ENCODE peak calls at places on chromosomes 2 and 18, in nine cellular contexts. R is hypothalamus; S is spleen; Q is stimulated activated naive B cell treated with anti-CD40 and anti-IgM and Interleukin-4, amounts not matched to agents 10 μg/mL and 1 μg/mL and 100 μg/mL, for 72 hours; Y is GM03348; G is stimulated activated CD4-positive, alpha-beta T cell treated with anti-CD3 and anti-CD28 coated beads, Interleukin-12 subunit alpha, Interleukin-12 subunit beta, amount 100 ng/mL, for 4 hours; E is A549; B is HTR-8/SVneo; W is putamen. D is an unnamed sample.
A peak's percentile ranks its signal among the peaks of the same experiment; 100 is the strongest.

GRCh38 chr2:113077921-113078320 is 10.2 kb downstream of the IL1F10 start:
- DNase-seq in R (no peak), G (no peak), B (no peak), E (no peak), S (no peak), Y (no peak), W (no peak), Q (no peak), D (no peak)

GRCh38 chr2:211347328-211347727 is 790.9 kb downstream of the CPS1 start:
- DNase-seq in E (no peak), Y (no peak), G (no peak), S (no peak), B (no peak), W (no peak), Q (no peak), R (no peak), D (no peak)

GRCh38 chr18:46711444-46711863 is 45.4 kb downstream of the ST8SIA5 start:
- DNase-seq in G (no peak), R (no peak), Y (no peak), Q (no peak), E (no peak), B (no peak), S (no peak), W (no peak), D (no peak)

GRCh38 chr2:68548396-68548795 is 81.0 kb downstream of the APLF start:
- DNase-seq in W (no peak), B (no peak), Q (no peak), Y (no peak), G (no peak), R (no peak), S (no peak), E (no peak), D (no peak)

GRCh38 chr18:6056171-6056932 is 161.0 kb upstream of the TMEM200C start:
- DNase-seq in E (peak; percentile 5), Q (no peak), R (no peak), G (no peak), B (no peak), Y (peak; percentile 68), S (no peak), W (no peak), D (no peak)

GRCh38 chr2:47092465-47092864 is 62.6 kb downstream of the STPG4 start:
- DNase-seq in S (peak; percentile 32), B (no peak), G (no peak), R (no peak), E (no peak), W (no peak), Q (no peak), Y (no peak), D (no peak)

GRCh38 chr2:239400000-239400831 is 604 bp downstream of the HDAC4 start:
- DNase-seq in Y (peak; percentile 47), G (no peak), Q (no peak), W (no peak), E (peak; percentile 7), B (no peak), S (peak; percentile 89), R (no peak), D (peak; percentile 74)

GRCh38 chr2:100178085-100178788 is 35.8 kb upstream of the AFF3 start:
- DNase-seq in G (no peak), S (no peak), R (no peak), E (peak; percentile 62), B (peak; percentile 20), W (no peak), Q (peak; percentile 39), Y (no peak), D (no peak)

GRCh38 chr18:46243095-46243494 is 138.9 kb downstream of the HAUS1 start:
- DNase-seq in B (no peak), Q (no peak), Y (no peak), G (no peak), W (no peak), S (no peak), R (no peak), E (no peak), D (no peak)

GRCh38 chr2:171598713-171599319 is 76.5 kb downstream of the CYBRD1 start:
- DNase-seq in Y (peak; percentile 87), E (peak; percentile 78), B (peak; percentile 85), R (peak; percentile 36), W (peak; percentile 68), Q (peak; percentile 32), S (no peak), G (peak; percentile 22), D (no peak)

GRCh38 chr2:208112969-208113368 is 11.4 kb downstream of the CRYGD start:
- DNase-seq in Q (no peak), R (no peak), W (no peak), E (no peak), Y (no peak), S (no peak), B (no peak), G (no peak), D (no peak)

GRCh38 chr18:48455555-48456478 is 46.6 kb upstream of the ZBTB7C start:
- DNase-seq in E (no peak), Y (peak; percentile 76), R (no peak), G (no peak), W (no peak), S (no peak), Q (no peak), B (no peak), D (peak; percentile 72)

GRCh38 chr2:231987088-231987788 is 25.7 kb downstream of the DIS3L2 start:
- DNase-seq in S (no peak), Y (peak; percentile 5), W (no peak), G (no peak), Q (no peak), R (no peak), B (no peak), E (no peak), D (no peak)

GRCh38 chr2:219496781-219497494 is 1.8 kb upstream of the GMPPA start:
- DNase-seq in G (peak; percentile 6), W (no peak), R (no peak), E (no peak), S (peak; percentile 85), Q (no peak), Y (no peak), B (no peak), D (no peak)

GRCh38 chr2:6676245-6676644 is 189.5 kb downstream of the CMPK2 start:
- DNase-seq in W (no peak), E (no peak), Q (no peak), G (no peak), S (no peak), R (no peak), B (no peak), Y (no peak), D (no peak)

GRCh38 chr2:241771286-241772062 is 5.1 kb upstream of the GAL3ST2 start:
- DNase-seq in Y (peak; percentile 64), Q (no peak), B (peak; percentile 59), W (no peak), S (peak; percentile 76), E (no peak), G (no peak), R (no peak), D (peak; percentile 94)

GRCh38 chr2:172962064-172962463 is 113.6 kb upstream of the MAP3K20 start:
- DNase-seq in G (no peak), R (no peak), Q (no peak), S (no peak), E (no peak), Y (no peak), W (no peak), B (no peak), D (no peak)

GRCh38 chr18:79923896-79924585 is 27.4 kb downstream of the SLC66A2 start:
- DNase-seq in S (peak; percentile 69), B (no peak), R (no peak), E (no peak), Y (no peak), Q (no peak), G (no peak), W (no peak), D (peak; percentile 24)

GRCh38 chr2:54073796-54074195 is 41.6 kb upstream of the ACYP2 start:
- DNase-seq in E (no peak), Y (no peak), S (no peak), G (no peak), R (no peak), Q (no peak), B (no peak), W (no peak), D (no peak)

GRCh38 chr2:207133493-207133861 is 32.3 kb downstream of the KLF7 start:
- DNase-seq in G (no peak), W (no peak), B (no peak), Q (no peak), Y (no peak), S (no peak), R (no peak), E (no peak), D (peak; percentile 62)

GRCh38 chr18:35983818-35984217 is 11.3 kb downstream of the RMP24 start:
- DNase-seq in R (no peak), Y (peak; percentile 61), E (no peak), S (no peak), Q (no peak), G (no peak), B (no peak), W (no peak), D (no peak)

GRCh38 chr2:80461505-80462197 is 157.1 kb upstream of the LRRTM1 start:
- DNase-seq in W (no peak), R (no peak), B (no peak), Q (no peak), G (no peak), S (no peak), Y (no peak), E (no peak), D (no peak)

GRCh38 chr2:191501390-191502168 is 176.4 kb upstream of the NABP1 start:
- DNase-seq in Q (no peak), B (peak; percentile 53), S (no peak), Y (peak; percentile 69), W (no peak), R (no peak), G (no peak), E (peak; percentile 33), D (no peak)

GRCh38 chr2:2147024-2147900 is 183.8 kb downstream of the MYT1L start:
- DNase-seq in G (no peak), W (no peak), R (no peak), E (no peak), Y (no peak), B (no peak), S (no peak), Q (no peak), D (no peak)

GRCh38 chr2:3572620-3573019 is 2.4 kb upstream of the RPS7 start:
- DNase-seq in Y (no peak), G (no peak), W (no peak), Q (no peak), R (no peak), S (no peak), B (no peak), E (no peak), D (no peak)

GRCh38 chr2:196276421-196276820 is 105.0 kb upstream of the STK17B start:
- DNase-seq in R (no peak), G (no peak), S (no peak), Y (no peak), Q (no peak), W (no peak), B (no peak), E (no peak), D (no peak)

GRCh38 chr2:53600835-53601234 is 166.8 kb upstream of the CHAC2 start:
- DNase-seq in G (no peak), W (no peak), Y (peak; percentile 21), R (no peak), B (no peak), S (no peak), E (no peak), Q (no peak), D (no peak)

GRCh38 chr2:113137827-113138226 is 10.4 kb downstream of the IL1RN start:
- DNase-seq in Q (no peak), E (no peak), Y (no peak), W (no peak), S (no peak), R (no peak), G (no peak), B (no peak), D (no peak)

GRCh38 chr2:15912203-15912602 is 28.1 kb upstream of the MYCN start:
- DNase-seq in Q (no peak), B (peak; percentile 72), W (peak; percentile 8), R (peak; percentile 27), G (no peak), S (no peak), Y (no peak), E (peak; percentile 56), D (peak; percentile 82)

GRCh38 chr2:223214721-223215120 is 162.7 kb downstream of the KCNE4 start:
- DNase-seq in B (no peak), G (no peak), W (no peak), Y (no peak), R (no peak), Q (no peak), S (no peak), E (no peak), D (no peak)

GRCh38 chr18:5051207-5051606 is 145.8 kb downstream of the AKAIN1 start:
- DNase-seq in Y (no peak), B (no peak), G (no peak), R (no peak), E (no peak), Q (no peak), W (no peak), S (no peak), D (no peak)